ENCODE peak calls at places on chromosomes 6 and 20, in eight cellular contexts. One of them, this sample, is unnamed.

GRCh38 chr20:46122071-46122470 is 4.0 kb downstream of the CD40 start:
- DNase-seq in neural crest cell: no peak
- DNase-seq in MV-4-11: no peak
- DNase-seq in A549: no peak
- DNase-seq in thoracic aorta: no peak
- DNase-seq in Right ventricle myocardium superior: no peak
- DNase-seq in uterus: no peak
- DNase-seq in upper lobe of right lung: no peak
- DNase-seq in this sample: no peak

GRCh38 chr6:163405412-163406309 is 8.9 kb upstream of the QKI start:
- DNase-seq in neural crest cell: no peak
- DNase-seq in MV-4-11: peak; percentile 54
- DNase-seq in A549: no peak
- DNase-seq in thoracic aorta: no peak
- DNase-seq in Right ventricle myocardium superior: peak; percentile 85
- DNase-seq in uterus: peak; percentile 26
- DNase-seq in upper lobe of right lung: peak; percentile 89
- DNase-seq in this sample: no peak

GRCh38 chr20:58697201-58697866 is 4.7 kb downstream of the NPEPL1 start:
- DNase-seq in neural crest cell: no peak
- DNase-seq in MV-4-11: no peak
- DNase-seq in A549: no peak
- DNase-seq in thoracic aorta: no peak
- DNase-seq in Right ventricle myocardium superior: peak; percentile 35
- DNase-seq in uterus: no peak
- DNase-seq in upper lobe of right lung: peak; percentile 51
- DNase-seq in this sample: no peak

GRCh38 chr20:24328901-24329300 is 140.5 kb upstream of the SYNDIG1 start:
- DNase-seq in neural crest cell: no peak
- DNase-seq in MV-4-11: no peak
- DNase-seq in A549: no peak
- DNase-seq in thoracic aorta: no peak
- DNase-seq in Right ventricle myocardium superior: no peak
- DNase-seq in uterus: no peak
- DNase-seq in upper lobe of right lung: no peak
- DNase-seq in this sample: no peak

GRCh38 chr6:129501401-129502051 is 208.5 kb downstream of the ARHGAP18 start:
- DNase-seq in neural crest cell: no peak
- DNase-seq in MV-4-11: peak; percentile 46
- DNase-seq in A549: no peak
- DNase-seq in thoracic aorta: peak; percentile 13
- DNase-seq in Right ventricle myocardium superior: peak; percentile 57
- DNase-seq in uterus: peak; percentile 71
- DNase-seq in upper lobe of right lung: peak; percentile 74
- DNase-seq in this sample: no peak

GRCh38 chr20:38608188-38608587 is 6.6 kb downstream of the ARHGAP40 start:
- DNase-seq in neural crest cell: no peak
- DNase-seq in MV-4-11: no peak
- DNase-seq in A549: no peak
- DNase-seq in thoracic aorta: no peak
- DNase-seq in Right ventricle myocardium superior: no peak
- DNase-seq in uterus: no peak
- DNase-seq in upper lobe of right lung: no peak
- DNase-seq in this sample: no peak

GRCh38 chr6:41103792-41104324 is 31.1 kb downstream of the NFYA start:
- DNase-seq in neural crest cell: no peak
- DNase-seq in MV-4-11: no peak
- DNase-seq in A549: no peak
- DNase-seq in thoracic aorta: no peak
- DNase-seq in Right ventricle myocardium superior: no peak
- DNase-seq in uterus: no peak
- DNase-seq in upper lobe of right lung: no peak
- DNase-seq in this sample: no peak

GRCh38 chr6:35428421-35429149 is 23.6 kb upstream of the FANCE start:
- DNase-seq in neural crest cell: no peak
- DNase-seq in MV-4-11: no peak
- DNase-seq in A549: no peak
- DNase-seq in thoracic aorta: no peak
- DNase-seq in Right ventricle myocardium superior: no peak
- DNase-seq in uterus: no peak
- DNase-seq in upper lobe of right lung: no peak
- DNase-seq in this sample: no peak

GRCh38 chr6:86192123-86192522 is 549.4 kb upstream of the SYNCRIP start:
- DNase-seq in neural crest cell: no peak
- DNase-seq in MV-4-11: no peak
- DNase-seq in A549: no peak
- DNase-seq in thoracic aorta: no peak
- DNase-seq in Right ventricle myocardium superior: no peak
- DNase-seq in uterus: no peak
- DNase-seq in upper lobe of right lung: no peak
- DNase-seq in this sample: no peak

GRCh38 chr6:89369009-89369408 is 16.5 kb upstream of the UBE2J1 start:
- DNase-seq in neural crest cell: no peak
- DNase-seq in MV-4-11: no peak
- DNase-seq in A549: no peak
- DNase-seq in thoracic aorta: no peak
- DNase-seq in Right ventricle myocardium superior: peak; percentile 71
- DNase-seq in uterus: peak; percentile 73
- DNase-seq in upper lobe of right lung: peak; percentile 72
- DNase-seq in this sample: no peak

GRCh38 chr6:107578642-107579332 is 88.9 kb downstream of the SOBP start:
- DNase-seq in neural crest cell: no peak
- DNase-seq in MV-4-11: no peak
- DNase-seq in A549: no peak
- DNase-seq in thoracic aorta: no peak
- DNase-seq in Right ventricle myocardium superior: no peak
- DNase-seq in uterus: no peak
- DNase-seq in upper lobe of right lung: no peak
- DNase-seq in this sample: no peak

GRCh38 chr20:24693466-24694156 is 224.2 kb downstream of the SYNDIG1 start:
- DNase-seq in neural crest cell: no peak
- DNase-seq in MV-4-11: no peak
- DNase-seq in A549: no peak
- DNase-seq in thoracic aorta: no peak
- DNase-seq in Right ventricle myocardium superior: no peak
- DNase-seq in uterus: no peak
- DNase-seq in upper lobe of right lung: peak; percentile 51
- DNase-seq in this sample: no peak

GRCh38 chr20:25321262-25321831 is 69.3 kb downstream of the ABHD12 start:
- DNase-seq in neural crest cell: no peak
- DNase-seq in MV-4-11: no peak
- DNase-seq in A549: no peak
- DNase-seq in thoracic aorta: no peak
- DNase-seq in Right ventricle myocardium superior: no peak
- DNase-seq in uterus: no peak
- DNase-seq in upper lobe of right lung: no peak
- DNase-seq in this sample: no peak

GRCh38 chr20:59020938-59021551 is 1.8 kb downstream of the TUBB1 start:
- DNase-seq in neural crest cell: no peak
- DNase-seq in MV-4-11: no peak
- DNase-seq in A549: no peak
- DNase-seq in thoracic aorta: no peak
- DNase-seq in Right ventricle myocardium superior: no peak
- DNase-seq in uterus: no peak
- DNase-seq in upper lobe of right lung: no peak
- DNase-seq in this sample: no peak

GRCh38 chr6:165321555-165322145 is 12.2 kb upstream of the C6orf118 start:
- DNase-seq in neural crest cell: no peak
- DNase-seq in MV-4-11: no peak
- DNase-seq in A549: no peak
- DNase-seq in thoracic aorta: no peak
- DNase-seq in Right ventricle myocardium superior: no peak
- DNase-seq in uterus: no peak
- DNase-seq in upper lobe of right lung: no peak
- DNase-seq in this sample: no peak

GRCh38 chr20:20204326-20204725 is 152.0 kb downstream of the CFAP61 start:
- DNase-seq in neural crest cell: no peak
- DNase-seq in MV-4-11: no peak
- DNase-seq in A549: no peak
- DNase-seq in thoracic aorta: no peak
- DNase-seq in Right ventricle myocardium superior: no peak
- DNase-seq in uterus: no peak
- DNase-seq in upper lobe of right lung: no peak
- DNase-seq in this sample: no peak

GRCh38 chr20:43969501-43969900 is 54.8 kb downstream of the TOX2 start:
- DNase-seq in neural crest cell: no peak
- DNase-seq in MV-4-11: no peak
- DNase-seq in A549: no peak
- DNase-seq in thoracic aorta: no peak
- DNase-seq in Right ventricle myocardium superior: no peak
- DNase-seq in uterus: no peak
- DNase-seq in upper lobe of right lung: peak; percentile 78
- DNase-seq in this sample: no peak